ENCODE peak calls at places on chromosomes 7 and 10, in five cellular contexts. B, R, X, K and L are unnamed samples.

GRCh38 chr10:29392376-29393021 is 103.6 kb downstream of the LYZL1 start:
- DNase-seq in B (no peak), R (no peak), X (peak), K (no peak), L (peak)

GRCh38 chr10:22042557-22043326 is 39.2 kb upstream of the DNAJC1 start:
- DNase-seq in B (no peak), R (no peak), X (no peak), K (peak), L (peak)

GRCh38 chr7:131103997-131104396 is 223.7 kb upstream of the MKLN1 start:
- DNase-seq in B (no peak), R (no peak), X (no peak), K (no peak), L (no peak)

GRCh38 chr7:111083423-111083822 is 7.5 kb upstream of the LRRN3 start:
- DNase-seq in B (peak), R (no peak), X (no peak), K (no peak), L (no peak)

GRCh38 chr7:9231683-9232082 is 798.3 kb downstream of the NXPH1 start:
- DNase-seq in B (no peak), R (no peak), X (no peak), K (no peak), L (no peak)

GRCh38 chr7:116249969-116250553 is 39.7 kb downstream of the TES start:
- DNase-seq in B (no peak), R (no peak), X (peak), K (no peak), L (peak)

GRCh38 chr7:150858236-150859197 is 6.2 kb downstream of the AOC1 start:
- DNase-seq in B (no peak), R (no peak), X (no peak), K (no peak), L (no peak)

GRCh38 chr7:19235680-19236079 is 90.5 kb upstream of the FERD3L start:
- DNase-seq in B (no peak), R (no peak), X (no peak), K (no peak), L (no peak)

GRCh38 chr7:141695803-141696289 is 6.1 kb downstream of the DENND11 start:
- DNase-seq in B (no peak), R (no peak), X (peak), K (no peak), L (no peak)

DNA sequence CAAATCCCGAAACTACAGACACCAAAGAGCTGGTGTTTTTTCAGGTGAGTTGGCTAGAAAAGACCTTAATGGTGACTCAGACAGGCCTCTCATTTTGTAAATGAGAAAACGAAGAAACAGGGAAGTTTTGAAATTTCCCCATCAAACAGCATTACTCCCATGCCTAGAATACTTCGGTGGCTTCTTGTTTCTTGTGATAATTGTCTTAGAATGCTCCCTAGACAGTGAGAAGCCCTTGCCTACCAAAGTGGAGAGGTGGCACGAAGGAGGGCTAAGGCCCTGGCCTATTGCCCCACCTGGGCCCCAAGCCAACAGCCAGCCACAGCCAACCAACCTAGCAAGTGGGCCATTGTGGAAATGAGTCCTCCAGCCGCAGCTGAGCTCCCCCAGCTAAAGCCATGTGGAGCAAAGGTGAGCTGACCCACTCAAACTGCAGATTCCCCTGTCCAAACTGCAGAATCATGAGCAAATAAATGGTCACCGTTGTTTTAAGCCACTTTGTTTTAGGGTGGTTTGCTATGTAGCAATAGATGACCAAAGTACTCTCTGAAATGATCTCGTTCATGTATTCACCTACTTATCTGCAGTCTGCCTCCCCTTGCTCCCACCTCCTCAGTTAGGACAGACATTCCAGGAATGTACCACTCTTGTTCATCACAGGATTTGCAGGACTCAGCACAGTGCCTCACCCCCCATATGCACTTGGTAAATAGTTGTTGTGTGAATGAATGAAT is 97.7 kb upstream of the FGFR2 start:
- DNase-seq in B (no peak), R (no peak), X (peak), K (no peak), L (no peak)
- TF ChIP-seq SUZ12 in B (no peak), R (no peak), X (no peak), K (no peak), L (no peak)

GRCh38 chr10:94010116-94010515 is 16.4 kb downstream of the PLCE1 start:
- DNase-seq in B (no peak), R (no peak), X (no peak), K (no peak), L (no peak)

GRCh38 chr10:94005050-94005449 is 11.3 kb downstream of the PLCE1 start:
- DNase-seq in B (no peak), R (no peak), X (no peak), K (no peak), L (no peak)

GRCh38 chr10:94008526-94008925 is 14.8 kb downstream of the PLCE1 start:
- DNase-seq in B (no peak), R (no peak), X (no peak), K (no peak), L (no peak)

GRCh38 chr10:94003496-94003895 is 9.8 kb downstream of the PLCE1 start:
- DNase-seq in B (no peak), R (no peak), X (no peak), K (no peak), L (no peak)

GRCh38 chr10:94006591-94007550 is 13.1 kb downstream of the PLCE1 start:
- DNase-seq in B (no peak), R (no peak), X (no peak), K (no peak), L (no peak)
- TF ChIP-seq SUZ12 in B (no peak), R (no peak), X (no peak), K (no peak), L (no peak)

DNA sequence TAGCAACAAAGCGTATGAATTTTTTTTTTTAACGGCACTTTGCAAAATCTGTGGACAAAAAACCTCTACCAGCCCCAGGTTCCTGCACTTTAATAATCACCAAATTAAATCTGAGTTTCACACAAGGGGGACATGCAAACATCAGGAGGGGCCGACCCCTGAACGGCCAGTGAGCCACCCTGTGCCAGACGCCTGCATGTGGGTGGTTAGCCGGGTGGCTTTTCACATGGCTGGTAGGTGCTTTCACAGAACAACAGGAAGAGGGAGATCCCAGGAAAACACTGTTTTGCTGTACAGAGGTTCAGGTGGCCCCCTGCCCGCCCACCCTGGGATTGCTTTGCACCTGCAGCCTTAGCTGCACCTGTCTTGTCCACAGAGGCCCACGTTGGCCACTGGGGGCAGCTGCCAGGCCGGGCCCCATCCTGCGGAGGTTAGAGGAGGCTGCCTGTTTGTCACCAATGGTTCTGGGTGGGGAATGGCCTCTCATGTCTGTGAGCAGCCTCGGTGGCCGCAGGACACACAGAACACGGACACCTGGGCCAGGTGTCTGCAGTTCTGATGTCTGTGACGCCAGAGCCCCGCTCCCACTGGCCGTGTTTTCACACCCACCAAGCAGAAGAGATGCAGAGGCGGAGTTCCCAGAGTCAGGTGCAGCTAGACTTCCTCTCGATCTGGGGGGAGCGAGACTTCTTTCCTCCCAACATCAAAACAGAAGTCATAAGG is 107.7 kb downstream of the FAM53B start:
- DNase-seq in B (no peak), R (no peak), X (no peak), K (no peak), L (no peak)
- TF ChIP-seq SUZ12 in B (no peak), R (no peak), X (no peak), K (no peak), L (no peak)

GRCh38 chr10:46542567-46543323 is 13.7 kb downstream of the GPRIN2 start:
- DNase-seq in B (no peak), R (no peak), X (no peak), K (no peak), L (no peak)
- TF ChIP-seq SUZ12 in B (no peak), R (no peak), X (no peak), K (no peak), L (no peak)

GRCh38 chr10:93379366-93380042 is 102.6 kb downstream of the MYOF start:
- DNase-seq in B (no peak), R (no peak), X (no peak), K (no peak), L (no peak)

GRCh38 chr10:93380043-93380565 is 102.0 kb downstream of the MYOF start:
- DNase-seq in B (no peak), R (no peak), X (no peak), K (no peak), L (no peak)

GRCh38 chr10:93386496-93387369 is 95.4 kb downstream of the MYOF start:
- DNase-seq in B (no peak), R (no peak), X (no peak), K (no peak), L (no peak)

GRCh38 chr10:93383562-93383981 is 98.6 kb downstream of the MYOF start:
- DNase-seq in B (no peak), R (no peak), X (no peak), K (no peak), L (no peak)

GRCh38 chr10:93384006-93384405 is 98.1 kb downstream of the MYOF start:
- DNase-seq in B (no peak), R (no peak), X (no peak), K (no peak), L (no peak)
- TF ChIP-seq SUZ12 in B (no peak), R (no peak), X (no peak), K (no peak), L (no peak)

DNA sequence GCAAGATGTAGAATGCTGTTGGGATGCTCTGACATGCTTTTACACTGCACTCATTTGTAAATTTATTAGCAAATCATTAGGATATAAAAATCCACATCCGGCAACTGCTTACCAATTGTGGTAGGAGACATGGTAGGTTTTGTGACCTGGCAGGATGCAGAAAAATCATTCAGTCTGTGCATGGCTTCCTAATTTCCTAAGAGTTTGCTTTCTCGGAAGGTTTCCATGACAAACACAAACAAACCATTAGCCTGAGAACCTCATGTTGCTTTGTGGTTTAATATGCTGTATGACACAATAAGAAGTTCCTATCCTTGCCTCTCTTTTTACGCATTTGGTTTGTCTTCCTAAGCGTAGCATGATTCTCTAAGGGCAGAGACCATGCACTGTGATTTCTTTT is 14.7 kb upstream of the LMBR1 start:
- DNase-seq in B (no peak), R (no peak), X (no peak), K (no peak), L (no peak)
- TF ChIP-seq SUZ12 in B (no peak), R (no peak), X (no peak), K (no peak), L (no peak)

GRCh38 chr10:105837951-105838350 is 1196.9 kb downstream of the SORCS3 start:
- DNase-seq in B (peak), R (no peak), X (peak), K (no peak), L (no peak)
- TF ChIP-seq SUZ12 in B (no peak), R (no peak), X (no peak), K (no peak), L (no peak)

DNA sequence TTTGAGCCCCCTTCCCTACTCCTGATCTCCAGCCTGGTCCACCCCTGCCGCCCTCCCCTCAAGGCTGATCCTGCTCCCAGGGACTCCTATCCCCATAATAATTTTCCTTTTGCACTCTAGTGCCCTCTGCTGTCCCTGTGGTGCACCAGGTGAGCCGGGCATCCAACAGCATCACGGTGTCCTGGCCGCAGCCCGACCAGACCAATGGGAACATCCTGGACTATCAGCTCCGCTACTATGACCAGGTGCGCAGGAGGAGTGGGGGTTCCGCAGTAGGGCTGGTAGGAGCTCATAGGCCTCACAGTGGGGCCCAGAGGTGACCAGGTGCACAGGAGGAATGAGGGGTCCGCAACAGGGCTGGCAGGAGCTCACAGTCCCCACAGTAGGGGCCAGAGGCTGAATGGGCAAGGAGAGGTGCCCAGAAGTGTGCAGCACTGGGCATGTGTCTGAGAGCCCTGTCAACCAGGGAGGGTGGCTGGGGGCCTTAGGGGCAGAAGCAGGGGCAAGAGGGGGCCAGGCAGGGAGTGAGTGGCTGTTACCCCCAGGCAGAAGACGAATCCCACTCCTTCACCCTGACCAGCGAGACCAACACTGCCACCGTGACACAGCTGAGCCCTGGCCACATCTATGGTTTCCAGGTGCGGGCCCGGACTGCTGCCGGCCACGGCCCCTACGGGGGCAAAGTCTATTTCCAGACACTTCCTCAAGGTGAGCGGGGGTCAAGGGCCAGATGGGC is 11.7 kb downstream of the EPHB6 start:
- DNase-seq in B (no peak), R (peak), X (peak), K (no peak), L (peak)
- TF ChIP-seq SUZ12 in B (no peak), R (no peak), X (no peak), K (no peak), L (no peak)

GRCh38 chr10:100802196-100802595 is 56.8 kb downstream of the PAX2 start:
- DNase-seq in B (no peak), R (no peak), X (no peak), K (no peak), L (no peak)

GRCh38 chr10:100803908-100804307 is 58.5 kb downstream of the PAX2 start:
- DNase-seq in B (no peak), R (no peak), X (no peak), K (no peak), L (no peak)

GRCh38 chr10:100802607-100803006 is 57.2 kb downstream of the PAX2 start:
- DNase-seq in B (no peak), R (no peak), X (no peak), K (no peak), L (no peak)

GRCh38 chr10:100805543-100806355 is 60.4 kb downstream of the PAX2 start:
- DNase-seq in B (no peak), R (no peak), X (no peak), K (no peak), L (no peak)

GRCh38 chr10:100803481-100803880 is 58.1 kb downstream of the PAX2 start:
- DNase-seq in B (no peak), R (no peak), X (no peak), K (no peak), L (no peak)
- TF ChIP-seq SUZ12 in B (no peak), R (no peak), X (no peak), K (no peak), L (no peak)